ENCODE peak calls at places on chromosomes 5 and 9, in nine cellular contexts. D is PC-3; I is HepG2; Z is AG04450; Q is NT2/D1; E is GM23248; S is CD8-positive, alpha-beta memory T cell; Y is heart left ventricle; F is A549. U is an unnamed sample. For H3K9me3, the result is how much of the 10 kb centered on the place peaks cover.

GRCh38 chr5:60505373-60505772 is 194.6 kb downstream of the DEPDC1B start:
- DNase-seq in F (no peak), S (no peak), E (no peak), Q (no peak), I (no peak), Y (no peak), Z (no peak), D (no peak), U (no peak)

GRCh38 chr5:136906545-136906944 is 541.2 kb upstream of the TRPC7 start:
- DNase-seq in S (no peak), I (no peak), D (peak), F (no peak), Y (no peak), Z (no peak), Q (no peak), E (no peak), U (no peak)

GRCh38 chr5:95631991-95632675 is 12.2 kb downstream of the GPR150 start:
- DNase-seq in D (peak), I (peak), Y (no peak), E (peak), F (no peak), Q (no peak), Z (no peak), S (peak), U (peak)

GRCh38 chr9:132042324-132042723 is 37.3 kb downstream of the MED27 start:
- DNase-seq in F (peak), Y (no peak), D (peak), S (no peak), Q (no peak), I (no peak), E (peak), Z (peak), U (no peak)

GRCh38 chr9:135073741-135074305 is 13.6 kb upstream of the OLFM1 start:
- DNase-seq in S (no peak), Y (no peak), E (no peak), Q (no peak), Z (no peak), I (no peak), F (no peak), D (no peak), U (no peak)

GRCh38 chr5:132257131-132258101 is at the start of gene PDLIM4:
- DNase-seq in F (no peak), Z (no peak), S (no peak), D (no peak), Q (no peak), I (no peak), E (peak), Y (no peak), U (no peak)

GRCh38 chr5:110159202-110159601 is 469.5 kb downstream of the MAN2A1 start:
- DNase-seq in Y (no peak), E (peak), D (peak), I (no peak), F (no peak), Q (no peak), S (no peak), Z (no peak), U (no peak)

GRCh38 chr9:137303031-137303892 is 1.2 kb upstream of the NRARP start:
- DNase-seq in D (no peak), F (no peak), E (no peak), S (no peak), I (no peak), Y (no peak), Q (no peak), Z (no peak), U (no peak)

GRCh38 chr9:104810421-104811339 is 46.8 kb downstream of the NIPSNAP3B start:
- DNase-seq in E (peak), D (peak), Y (no peak), Q (no peak), I (no peak), Z (no peak), S (no peak), F (peak), U (no peak)

GRCh38 chr5:72366324-72366976 is 46.3 kb downstream of the PTCD2 start:
- DNase-seq in I (peak), Q (peak), E (peak), Z (peak), S (no peak), D (peak), Y (peak), F (peak), U (no peak)

GRCh38 chr5:154737667-154738320 is 17.4 kb upstream of the LARP1 start:
- DNase-seq in Y (no peak), S (no peak), E (no peak), Z (no peak), F (no peak), I (peak), Q (no peak), D (no peak), U (no peak)

GRCh38 chr5:135264451-135265445 is 134.3 kb downstream of the MACROH2A1 start:
- DNase-seq in D (no peak), I (no peak), F (no peak), S (no peak), Y (no peak), Z (no peak), Q (no peak), E (no peak), U (no peak)

GRCh38 chr5:38163636-38164237 is 94.6 kb upstream of the EGFLAM start:
- DNase-seq in F (no peak), Q (no peak), S (no peak), D (no peak), Y (no peak), E (no peak), I (peak), Z (no peak), U (no peak)

GRCh38 chr5:137073192-137073591 is 425.9 kb downstream of the SPOCK1 start:
- DNase-seq in E (peak), D (peak), Y (no peak), S (no peak), I (no peak), Z (no peak), F (no peak), Q (no peak), U (no peak)

GRCh38 chr5:78628260-78629024 is 20.1 kb downstream of the LHFPL2 start:
- DNase-seq in I (no peak), Z (no peak), Q (no peak), E (no peak), S (no peak), F (no peak), D (no peak), Y (no peak), U (no peak)

GRCh38 chr5:95818181-95819147 is 4.1 kb downstream of the GLRX start:
- DNase-seq in F (no peak), Z (no peak), I (no peak), Q (no peak), E (no peak), S (no peak), D (no peak), Y (peak), U (no peak)

GRCh38 chr9:123604861-123605260 is 248.9 kb downstream of the CRB2 start:
- DNase-seq in Y (no peak), Z (no peak), Q (no peak), S (no peak), F (no peak), E (no peak), D (no peak), I (no peak), U (no peak)

GRCh38 chr9:68523367-68523936 is 17.2 kb downstream of the TMEM252 start:
- DNase-seq in F (no peak), I (no peak), Q (no peak), E (no peak), Y (no peak), D (peak), S (no peak), Z (no peak), U (no peak)

GRCh38 chr5:83169938-83170337 is 92.6 kb downstream of the XRCC4 start:
- DNase-seq in E (no peak), S (no peak), Z (no peak), D (no peak), Y (no peak), F (no peak), Q (no peak), I (no peak), U (no peak)

GRCh38 chr5:72480836-72481235 is 26.4 kb downstream of the ZNF366 start:
- DNase-seq in E (no peak), F (no peak), D (no peak), Q (no peak), S (no peak), Z (no peak), I (no peak), Y (no peak), U (no peak)

GRCh38 chr9:133440884-133441283 is 18.7 kb downstream of the ADAMTS13 start:
- DNase-seq in Y (no peak), Q (no peak), S (no peak), I (no peak), E (no peak), Z (no peak), F (no peak), D (no peak), U (no peak)

GRCh38 chr9:97593960-97594359 is 39.2 kb downstream of the TSTD2 start:
- DNase-seq in Y (no peak), D (no peak), Z (no peak), S (no peak), I (no peak), E (peak), F (no peak), Q (no peak), U (no peak)

GRCh38 chr5:57216714-57217113 is 42.9 kb downstream of the GPBP1 start:
- DNase-seq in Z (no peak), Y (no peak), F (no peak), E (peak), S (no peak), D (peak), Q (no peak), I (no peak), U (no peak)

GRCh38 chr9:110426052-110426709 is 88.5 kb upstream of the TXNDC8 start:
- DNase-seq in E (peak), Y (no peak), F (no peak), D (peak), I (peak), Q (no peak), S (no peak), Z (no peak), U (no peak)

GRCh38 chr5:22109315-22109714 is 743.8 kb downstream of the CDH12 start:
- DNase-seq in I (no peak), D (no peak), E (no peak), F (no peak), Y (no peak), Z (no peak), Q (no peak), S (no peak), U (no peak)

GRCh38 chr5:6606884-6607558 is 25.8 kb downstream of the NSUN2 start:
- DNase-seq in Z (no peak), F (no peak), D (no peak), S (no peak), Y (no peak), E (no peak), I (no peak), Q (no peak), U (no peak)

GRCh38 chr5:61394078-61394701 is 62.1 kb downstream of the ZSWIM6 start:
- DNase-seq in I (no peak), D (no peak), Q (no peak), E (peak), F (no peak), Z (no peak), Y (no peak), S (no peak), U (no peak)

GRCh38 chr5:73908440-73908839 is 282.4 kb downstream of the ARHGEF28 start:
- DNase-seq in S (no peak), E (no peak), Z (no peak), Q (no peak), Y (no peak), I (no peak), F (no peak), D (no peak), U (no peak)

GRCh38 chr9:113042884-113043657 is 13.5 kb downstream of the ZFP37 start:
- DNase-seq in Y (no peak), Z (no peak), F (no peak), E (peak), I (no peak), S (no peak), Q (no peak), D (peak), U (no peak)
- H3K9me3 ChIP-seq in Y (under half), Z (under half), F (half or more), E (under half), I (half or more), S (half or more), Q (half or more), D (under half), U (under half)

GRCh38 chr5:43336159-43336558 is 22.9 kb upstream of the HMGCS1 start:
- DNase-seq in S (no peak), Y (no peak), Q (no peak), E (no peak), D (peak), Z (no peak), I (no peak), F (no peak), U (no peak)
- H3K9me3 ChIP-seq in S (under half), Y (under half), Q (under half), E (under half), D (under half), Z (under half), I (under half), F (under half), U (under half)

GRCh38 chr9:61665330-61665751 is 475.5 kb downstream of the SPATA31A7 start:
- DNase-seq in Z (no peak), Q (no peak), S (no peak), F (no peak), E (no peak), D (no peak), I (no peak), Y (no peak), U (no peak)
- H3K9me3 ChIP-seq in Z (half or more), Q (under half), S (under half), F (under half), E (under half), D (under half), I (under half), Y (under half), U (under half)

GRCh38 chr9:113899205-113899604 is 23.1 kb downstream of the ZNF618 start:
- DNase-seq in Z (no peak), Q (no peak), E (no peak), F (no peak), S (no peak), Y (no peak), I (no peak), D (no peak), U (no peak)

GRCh38 chr9:113901196-113901818 is 25.2 kb downstream of the ZNF618 start:
- DNase-seq in Y (no peak), Q (no peak), F (no peak), I (no peak), Z (no peak), D (no peak), S (no peak), E (no peak), U (no peak)

GRCh38 chr9:113896713-113897112 is 20.6 kb downstream of the ZNF618 start:
- DNase-seq in I (no peak), S (no peak), Q (no peak), D (no peak), Z (no peak), E (no peak), Y (no peak), F (no peak), U (no peak)

GRCh38 chr9:113898151-113898550 is 22.0 kb downstream of the ZNF618 start:
- DNase-seq in Y (no peak), D (no peak), E (no peak), Q (no peak), F (no peak), I (no peak), Z (no peak), S (no peak), U (no peak)

GRCh38 chr9:113898596-113898995 is 22.5 kb downstream of the ZNF618 start:
- DNase-seq in F (no peak), E (no peak), D (no peak), I (no peak), Y (no peak), S (no peak), Q (no peak), Z (no peak), U (no peak)
- H3K9me3 ChIP-seq in F (under half), E (under half), D (under half), I (under half), Y (under half), S (under half), Q (under half), Z (under half), U (under half)

U was measured in T-helper 17 cell.